ENCODE peak calls at places on chromosomes 6 and 20, in four cellular contexts. T is A549, M is HepG2, Z is endothelial cell of umbilical vein. D is an unnamed sample.

GRCh38 chr20:37564388-37565133 is 36.9 kb upstream of the BLCAP start:
- DNase-seq in Z (peak), M (peak), T (peak), D (peak)

GRCh38 chr6:30955367-30956042 is 14.7 kb downstream of the MUCL3 start:
- DNase-seq in T (no peak), Z (no peak), M (no peak), D (peak)

GRCh38 chr6:151413372-151414145 is 22.2 kb upstream of the ZBTB2 start:
- DNase-seq in Z (no peak), M (no peak), T (no peak), D (no peak)

GRCh38 chr20:23937303-23938117 is 51.1 kb downstream of the GGTLC1 start:
- DNase-seq in M (peak), Z (peak), T (peak), D (peak)

GRCh38 chr6:3176562-3177355 is 19.4 kb upstream of the TUBB2A start:
- DNase-seq in M (peak), Z (peak), T (peak), D (no peak)

GRCh38 chr6:31401403-31401802 is 2.0 kb upstream of the MICA start:
- DNase-seq in M (peak), T (peak), Z (peak), D (no peak)

GRCh38 chr20:4722571-4722970 is 862 bp downstream of the PRND start:
- DNase-seq in M (no peak), Z (no peak), T (no peak), D (no peak)

GRCh38 chr6:37688088-37688850 is 9.4 kb downstream of the MDGA1 start:
- DNase-seq in M (no peak), T (no peak), Z (no peak), D (no peak)

GRCh38 chr6:115613488-115613887 is 447.2 kb downstream of the FRK start:
- DNase-seq in M (no peak), Z (no peak), T (no peak), D (no peak)

GRCh38 chr6:145015739-145016558 is 719.4 kb downstream of the EPM2A start:
- DNase-seq in Z (peak), M (no peak), T (peak), D (no peak)

GRCh38 chr6:164337925-164338381 is 923.4 kb downstream of the QKI start:
- DNase-seq in M (no peak), Z (no peak), T (no peak), D (no peak)

GRCh38 chr6:6688951-6689350 is 100.4 kb downstream of the LY86 start:
- DNase-seq in Z (peak), T (no peak), M (no peak), D (no peak)

GRCh38 chr6:163490826-163491577 is 76.5 kb downstream of the QKI start:
- DNase-seq in T (peak), Z (peak), M (no peak), D (no peak)

GRCh38 chr6:160010067-160010466 is 41.2 kb downstream of the IGF2R start:
- DNase-seq in T (no peak), Z (no peak), M (no peak), D (no peak)
- TF ChIP-seq JUN in T (no peak), Z (no peak), M (no peak), D (no peak)

DNA sequence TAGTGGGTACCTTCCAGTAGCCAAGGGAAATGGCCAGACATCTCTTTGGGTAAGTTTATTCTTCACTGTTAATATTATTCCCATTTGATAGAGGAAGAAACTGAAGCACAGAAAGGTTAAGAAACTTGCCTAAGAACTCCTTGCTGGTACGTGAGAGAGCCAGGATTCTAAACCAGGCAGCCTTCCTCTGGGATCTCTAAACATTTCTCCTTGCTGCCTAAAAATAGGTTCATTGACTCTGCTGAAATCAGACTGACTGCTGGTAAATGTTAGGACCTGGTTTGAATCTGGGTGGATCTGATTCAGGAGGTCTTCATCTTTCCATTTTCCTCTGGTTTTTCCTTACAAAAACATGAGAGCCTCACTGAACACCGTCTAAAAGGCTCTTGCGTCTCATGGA is 186.9 kb downstream of the AIG1 start:
- DNase-seq in M (no peak), Z (no peak), T (no peak), D (no peak)
- TF ChIP-seq JUN in M (no peak), Z (no peak), T (no peak), D (no peak)

GRCh38 chr6:71965404-71965803 is 79.1 kb downstream of the RIMS1 start:
- DNase-seq in M (no peak), Z (no peak), T (no peak), D (peak)

GRCh38 chr6:71967436-71967835 is 81.1 kb downstream of the RIMS1 start:
- DNase-seq in T (no peak), M (no peak), Z (no peak), D (no peak)
- TF ChIP-seq JUN in T (no peak), M (no peak), Z (no peak), D (no peak)

GRCh38 chr6:66103954-66104353 is 396.9 kb upstream of the EYS start:
- DNase-seq in Z (no peak), M (no peak), T (no peak), D (no peak)
- TF ChIP-seq JUN in Z (no peak), M (no peak), T (no peak), D (no peak)

GRCh38 chr6:10556496-10557391 is 35.6 kb downstream of the GCNT2 start:
- DNase-seq in Z (peak), T (no peak), M (no peak), D (no peak)

GRCh38 chr6:10558575-10558974 is 37.4 kb downstream of the GCNT2 start:
- DNase-seq in M (no peak), T (no peak), Z (peak), D (peak)

GRCh38 chr6:10557886-10558285 is 36.7 kb downstream of the GCNT2 start:
- DNase-seq in M (no peak), T (no peak), Z (no peak), D (no peak)

GRCh38 chr6:10561566-10562088 is 40.5 kb downstream of the GCNT2 start:
- DNase-seq in T (no peak), M (no peak), Z (peak), D (no peak)

DNA sequence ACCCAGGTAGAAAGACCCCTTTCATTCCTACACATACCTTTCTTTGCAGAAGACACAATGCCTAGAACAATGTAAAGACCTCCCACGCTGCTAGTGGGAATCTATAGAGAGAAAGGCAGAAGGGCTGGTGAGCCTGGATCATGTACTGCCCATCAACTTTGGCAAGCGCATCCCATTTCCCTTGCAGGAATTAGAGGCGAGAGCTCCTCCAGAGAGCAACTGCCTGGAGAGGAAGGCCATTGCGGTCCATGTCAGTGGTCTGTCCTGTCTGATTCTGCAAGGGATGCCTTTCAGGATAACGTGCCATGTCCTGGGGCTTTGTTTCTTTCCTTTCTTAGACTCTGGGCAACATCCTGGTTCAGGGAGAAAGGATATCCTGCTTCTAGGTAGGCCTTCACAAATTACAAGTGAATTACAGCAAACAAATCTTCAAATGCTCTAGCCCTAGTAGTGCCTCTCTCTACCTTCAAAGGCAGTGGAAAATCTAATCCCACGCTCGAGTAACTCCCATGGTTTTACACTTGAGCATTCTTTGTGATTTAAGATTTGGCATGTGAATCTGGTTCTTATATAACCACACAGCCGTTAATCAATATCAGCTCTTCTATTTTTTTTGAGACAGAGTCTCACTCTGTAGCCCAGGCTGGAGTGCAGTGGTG is 38.5 kb downstream of the GCNT2 start:
- DNase-seq in Z (peak), M (no peak), T (no peak), D (no peak)
- TF ChIP-seq JUN in Z (no peak), M (no peak), T (no peak), D (no peak)

GRCh38 chr6:106383573-106383972 is 23.1 kb downstream of the CRYBG1 start:
- DNase-seq in Z (no peak), M (no peak), T (no peak), D (no peak)
- TF ChIP-seq JUN in Z (no peak), M (no peak), T (no peak), D (no peak)

GRCh38 chr20:19381947-19382346 is 169.5 kb downstream of the SLC24A3 start:
- DNase-seq in M (no peak), T (no peak), Z (no peak), D (no peak)
- TF ChIP-seq JUN in M (no peak), T (no peak), Z (no peak), D (no peak)

GRCh38 chr20:36145877-36146707 is 8.4 kb upstream of the EPB41L1 start:
- DNase-seq in M (no peak), Z (no peak), T (no peak), D (no peak)
- TF ChIP-seq JUN in M (no peak), Z (no peak), T (no peak), D (no peak)